ENCODE peak calls at places on chromosomes 7 and 10, in four cellular contexts. One of them, this sample, is unnamed.
A peak's percentile ranks its signal among the peaks of the same experiment; 100 is the strongest.

GRCh38 chr7:103651978-103652377 is 206.0 kb upstream of the SLC26A5 start:
- DNase-seq in NCI-H446: no peak
- DNase-seq in glomerular endothelial cell: no peak
- DNase-seq in RPMI7951: no peak
- DNase-seq in this sample: no peak

GRCh38 chr7:81986745-81987470 is 217.1 kb upstream of the HGF start:
- DNase-seq in NCI-H446: no peak
- DNase-seq in glomerular endothelial cell: no peak
- DNase-seq in RPMI7951: no peak
- DNase-seq in this sample: no peak

GRCh38 chr10:125982256-125982948 is 86.0 kb downstream of the FANK1 start:
- DNase-seq in NCI-H446: peak; percentile 9
- DNase-seq in glomerular endothelial cell: peak; percentile 56
- DNase-seq in RPMI7951: peak; percentile 71
- DNase-seq in this sample: peak; percentile 42

GRCh38 chr7:12716134-12716667 is 28.8 kb downstream of the ARL4A start:
- DNase-seq in NCI-H446: no peak
- DNase-seq in glomerular endothelial cell: no peak
- DNase-seq in RPMI7951: no peak
- DNase-seq in this sample: no peak

GRCh38 chr10:121527690-121528089 is 70.6 kb downstream of the FGFR2 start:
- DNase-seq in NCI-H446: no peak
- DNase-seq in glomerular endothelial cell: no peak
- DNase-seq in RPMI7951: peak; percentile 24
- DNase-seq in this sample: no peak

GRCh38 chr7:36984051-36984492 is 259.8 kb upstream of the AOAH start:
- DNase-seq in NCI-H446: no peak
- DNase-seq in glomerular endothelial cell: no peak
- DNase-seq in RPMI7951: no peak
- DNase-seq in this sample: no peak

GRCh38 chr7:26667514-26668133 is 196.8 kb downstream of the SKAP2 start:
- DNase-seq in NCI-H446: peak; percentile 97
- DNase-seq in glomerular endothelial cell: peak; percentile 97
- DNase-seq in RPMI7951: peak; percentile 96
- DNase-seq in this sample: peak; percentile 39

GRCh38 chr7:135599471-135599870 is 41.8 kb downstream of the NUP205 start:
- DNase-seq in NCI-H446: no peak
- DNase-seq in glomerular endothelial cell: no peak
- DNase-seq in RPMI7951: no peak
- DNase-seq in this sample: no peak

GRCh38 chr7:149477494-149478443 is 16.9 kb upstream of the ZNF777 start:
- DNase-seq in NCI-H446: no peak
- DNase-seq in glomerular endothelial cell: no peak
- DNase-seq in RPMI7951: no peak
- DNase-seq in this sample: no peak

GRCh38 chr10:28326516-28327493 is 23.9 kb upstream of the MPP7 start:
- DNase-seq in NCI-H446: no peak
- DNase-seq in glomerular endothelial cell: no peak
- DNase-seq in RPMI7951: peak; percentile 65
- DNase-seq in this sample: no peak

GRCh38 chr10:110311357-110311949 is 6.7 kb upstream of the SMNDC1 start:
- DNase-seq in NCI-H446: peak; percentile 64
- DNase-seq in glomerular endothelial cell: no peak
- DNase-seq in RPMI7951: peak; percentile 59
- DNase-seq in this sample: no peak

GRCh38 chr10:131825150-131825907 is 75.5 kb upstream of the PPP2R2D start:
- DNase-seq in NCI-H446: no peak
- DNase-seq in glomerular endothelial cell: no peak
- DNase-seq in RPMI7951: no peak
- DNase-seq in this sample: no peak

GRCh38 chr10:49350138-49350537 is 45.8 kb downstream of the DRGX start:
- DNase-seq in NCI-H446: no peak
- DNase-seq in glomerular endothelial cell: no peak
- DNase-seq in RPMI7951: no peak
- DNase-seq in this sample: no peak

GRCh38 chr10:112203328-112204076 is 19.9 kb upstream of the GPAM start:
- DNase-seq in NCI-H446: no peak
- DNase-seq in glomerular endothelial cell: no peak
- DNase-seq in RPMI7951: no peak
- DNase-seq in this sample: no peak

GRCh38 chr7:133512560-133512959 is 259.7 kb downstream of the EXOC4 start:
- DNase-seq in NCI-H446: no peak
- DNase-seq in glomerular endothelial cell: no peak
- DNase-seq in RPMI7951: peak; percentile 31
- DNase-seq in this sample: no peak

GRCh38 chr7:502296-502695 is 17.4 kb downstream of the PDGFA start:
- DNase-seq in NCI-H446: no peak
- DNase-seq in glomerular endothelial cell: no peak
- DNase-seq in RPMI7951: no peak
- DNase-seq in this sample: no peak

GRCh38 chr7:31114593-31115343 is 62.7 kb downstream of the ADCYAP1R1 start:
- DNase-seq in NCI-H446: peak; percentile 51
- DNase-seq in glomerular endothelial cell: no peak
- DNase-seq in RPMI7951: peak; percentile 56
- DNase-seq in this sample: no peak

GRCh38 chr7:101803203-101804086 is 14.0 kb upstream of the CUX1 start:
- DNase-seq in NCI-H446: no peak
- DNase-seq in glomerular endothelial cell: no peak
- DNase-seq in RPMI7951: no peak
- DNase-seq in this sample: no peak

GRCh38 chr10:22243321-22243720 is 25.5 kb upstream of the EBLN1 start:
- DNase-seq in NCI-H446: no peak
- DNase-seq in glomerular endothelial cell: no peak
- DNase-seq in RPMI7951: no peak
- DNase-seq in this sample: no peak

GRCh38 chr10:17257466-17258321 is 29.7 kb downstream of the VIM start:
- DNase-seq in NCI-H446: peak; percentile 70
- DNase-seq in glomerular endothelial cell: no peak
- DNase-seq in RPMI7951: peak; percentile 80
- DNase-seq in this sample: peak; percentile 27

GRCh38 chr7:7654964-7655363 is 14.4 kb downstream of the UMAD1 start:
- DNase-seq in NCI-H446: no peak
- DNase-seq in glomerular endothelial cell: no peak
- DNase-seq in RPMI7951: no peak
- DNase-seq in this sample: no peak

GRCh38 chr7:46478046-46478445 is 557.0 kb upstream of the IGFBP3 start:
- DNase-seq in NCI-H446: no peak
- DNase-seq in glomerular endothelial cell: no peak
- DNase-seq in RPMI7951: peak; percentile 97
- DNase-seq in this sample: no peak

GRCh38 chr10:100807241-100808050 is 62.1 kb downstream of the PAX2 start:
- DNase-seq in NCI-H446: no peak
- DNase-seq in glomerular endothelial cell: no peak
- DNase-seq in RPMI7951: no peak
- DNase-seq in this sample: no peak

This sample was measured in GM12864.